ENCODE peak calls at places on chromosome 5, in five cellular contexts. E is NCI-H510A treated with DMSO at 0.1 percent for 48 hours, H is right atrium auricular region, S is C1 segment of cervical spinal cord, C is mucosa of descending colon. O is an unnamed sample.

GRCh38 chr5:160508780-160509361 is 87.2 kb downstream of the PTTG1 start:
- DNase-seq in S (peak), E (peak), H (peak), C (peak), O (no peak)

GRCh38 chr5:179749857-179750508 is 17.4 kb downstream of the MAML1 start:
- DNase-seq in S (no peak), E (no peak), H (no peak), C (no peak), O (no peak)

GRCh38 chr5:59506285-59506877 is 387.1 kb downstream of the PDE4D start:
- DNase-seq in C (no peak), H (no peak), S (no peak), E (peak), O (no peak)

GRCh38 chr5:146059349-146060220 is 45.8 kb downstream of the PLAC8L1 start:
- DNase-seq in H (peak), C (no peak), S (no peak), E (no peak), O (no peak)

GRCh38 chr5:96924016-96924443 is 11.8 kb upstream of the LNPEP start:
- DNase-seq in C (no peak), S (no peak), H (no peak), E (no peak), O (no peak)

GRCh38 chr5:38473008-38473407 is 83.4 kb downstream of the LIFR start:
- DNase-seq in E (peak), C (no peak), H (no peak), S (no peak), O (no peak)

GRCh38 chr5:36870399-36871040 is 6.0 kb upstream of the NIPBL start:
- DNase-seq in S (no peak), C (no peak), E (peak), H (no peak), O (no peak)

GRCh38 chr5:62315376-62316049 is 9.5 kb downstream of the KIF2A start:
- DNase-seq in H (no peak), E (no peak), S (no peak), C (no peak), O (no peak)

GRCh38 chr5:160054831-160055230 is 45.9 kb downstream of the TTC1 start:
- DNase-seq in E (no peak), S (no peak), H (no peak), C (no peak), O (no peak)

GRCh38 chr5:150540615-150541396 is 32.9 kb downstream of the NDST1 start:
- DNase-seq in C (no peak), S (no peak), E (no peak), H (peak), O (no peak)

GRCh38 chr5:10746711-10747110 is 14.3 kb downstream of the DAP start:
- DNase-seq in S (no peak), H (no peak), C (peak), E (no peak), O (no peak)

GRCh38 chr5:150999704-151000452 is 20.5 kb upstream of the GPX3 start:
- DNase-seq in E (no peak), S (no peak), H (peak), C (no peak), O (peak)

GRCh38 chr5:110940136-110940535 is 131.4 kb upstream of the TSLP start:
- DNase-seq in S (no peak), H (no peak), E (no peak), C (no peak), O (no peak)

GRCh38 chr5:6584727-6585126 is 48.1 kb downstream of the NSUN2 start:
- DNase-seq in H (peak), S (no peak), E (no peak), C (no peak), O (no peak)

O was measured in coronary artery.